ENCODE peak calls at places on chromosomes 11 and 22, in four cellular contexts. N is A549, R is K562, O is HepG2. F is an unnamed sample.

GRCh38 chr11:86687083-86687799 is 14.8 kb upstream of the ME3 start:
- DNase-seq in N (no peak), R (no peak), O (no peak), F (no peak)

GRCh38 chr11:36376888-36377758 is 81.0 kb downstream of the PRR5L start:
- DNase-seq in N (peak; percentile 56), R (no peak), O (no peak), F (no peak)

GRCh38 chr11:98657711-98658110 is 363.0 kb upstream of the CNTN5 start:
- DNase-seq in N (no peak), R (no peak), O (no peak), F (no peak)

GRCh38 chr22:47127441-47127871 is 365.0 kb downstream of the TBC1D22A start:
- DNase-seq in N (no peak), R (no peak), O (no peak), F (no peak)

GRCh38 chr11:131910491-131911387 is 540.3 kb downstream of the NTM start:
- DNase-seq in N (peak; percentile 3), R (no peak), O (no peak), F (no peak)

GRCh38 chr11:8787372-8787771 is 104.8 kb downstream of the RPL27A start:
- DNase-seq in N (no peak), R (no peak), O (no peak), F (no peak)

GRCh38 chr11:94150056-94150455 is 21.4 kb downstream of the PANX1 start:
- DNase-seq in N (no peak), R (no peak), O (no peak), F (no peak)

GRCh38 chr22:35539487-35539886 is 1.1 kb upstream of the RASD2 start:
- DNase-seq in N (no peak), R (no peak), O (no peak), F (no peak)

GRCh38 chr22:45476814-45477213 is 25.9 kb upstream of the FBLN1 start:
- DNase-seq in N (no peak), R (no peak), O (peak; percentile 39), F (no peak)

GRCh38 chr11:134754196-134754822 is 342.3 kb upstream of the B3GAT1 start:
- DNase-seq in N (no peak), R (no peak), O (no peak), F (no peak)

GRCh38 chr11:116993599-116993998 is 104.6 kb downstream of the SIK3 start:
- DNase-seq in N (no peak), R (no peak), O (no peak), F (no peak)

GRCh38 chr11:10305964-10306918 is 1.4 kb downstream of the ADM start:
- DNase-seq in N (peak; percentile 38), R (no peak), O (no peak), F (no peak)

GRCh38 chr11:60863550-60864521 is 3.5 kb upstream of the ZP1 start:
- DNase-seq in N (no peak), R (no peak), O (no peak), F (no peak)

GRCh38 chr11:8683115-8683807 is 669 bp downstream of the RPL27A start:
- DNase-seq in N (no peak), R (no peak), O (no peak), F (no peak)

GRCh38 chr22:30356392-30357230 is at the start of the genes CCDC157 and SF3A1:
- DNase-seq in N (peak; percentile 85), R (peak; percentile 86), O (peak; percentile 88), F (peak; percentile 56)

GRCh38 chr22:22176929-22177616 is 67.5 kb upstream of the VPREB1 start:
- DNase-seq in N (no peak), R (no peak), O (no peak), F (no peak)

GRCh38 chr11:19929655-19930054 is 217.0 kb downstream of the NAV2 start:
- DNase-seq in N (no peak), R (no peak), O (no peak), F (no peak)

GRCh38 chr11:111472228-111472627 is 40.0 kb downstream of the BTG4 start:
- DNase-seq in N (no peak), R (no peak), O (no peak), F (no peak)

GRCh38 chr22:24485608-24486007 is 9.5 kb upstream of the UPB1 start:
- DNase-seq in N (peak; percentile 18), R (no peak), O (no peak), F (no peak)

GRCh38 chr22:32958021-32958420 is 100.2 kb downstream of the SYN3 start:
- DNase-seq in N (no peak), R (no peak), O (no peak), F (no peak)

GRCh38 chr11:18611196-18611595 is 11.6 kb downstream of the MISFA start:
- DNase-seq in N (no peak), R (no peak), O (no peak), F (no peak)

GRCh38 chr11:1526785-1527184 is 40.2 kb upstream of the MOB2 start:
- DNase-seq in N (no peak), R (no peak), O (no peak), F (no peak)

GRCh38 chr11:575324-575995 is 810 bp upstream of the PHRF1 start:
- DNase-seq in N (no peak), R (peak; percentile 92), O (peak; percentile 59), F (no peak)

GRCh38 chr11:103053997-103054396 is 38.0 kb downstream of the DCUN1D5 start:
- DNase-seq in N (no peak), R (no peak), O (no peak), F (no peak)

GRCh38 chr11:64373598-64373974 is 14.6 kb downstream of the RPS6KA4 start:
- DNase-seq in N (no peak), R (no peak), O (no peak), F (no peak)

GRCh38 chr22:47367107-47367690 is 604.7 kb downstream of the TBC1D22A start:
- DNase-seq in N (no peak), R (no peak), O (no peak), F (no peak)

GRCh38 chr11:33543823-33544222 is 156.8 kb downstream of the C11orf91 start:
- DNase-seq in N (no peak), R (no peak), O (no peak), F (no peak)

GRCh38 chr11:72647882-72648281 is 26.3 kb downstream of the PDE2A start:
- DNase-seq in N (no peak), R (no peak), O (no peak), F (no peak)

GRCh38 chr11:72646472-72646871 is 27.8 kb downstream of the PDE2A start:
- DNase-seq in N (no peak), R (no peak), O (no peak), F (no peak)

GRCh38 chr11:72643547-72643946 is 30.7 kb downstream of the PDE2A start:
- DNase-seq in N (peak; percentile 60), R (no peak), O (no peak), F (no peak)

GRCh38 chr11:72648737-72649136 is 25.5 kb downstream of the PDE2A start:
- DNase-seq in N (no peak), R (no peak), O (no peak), F (no peak)

DNA sequence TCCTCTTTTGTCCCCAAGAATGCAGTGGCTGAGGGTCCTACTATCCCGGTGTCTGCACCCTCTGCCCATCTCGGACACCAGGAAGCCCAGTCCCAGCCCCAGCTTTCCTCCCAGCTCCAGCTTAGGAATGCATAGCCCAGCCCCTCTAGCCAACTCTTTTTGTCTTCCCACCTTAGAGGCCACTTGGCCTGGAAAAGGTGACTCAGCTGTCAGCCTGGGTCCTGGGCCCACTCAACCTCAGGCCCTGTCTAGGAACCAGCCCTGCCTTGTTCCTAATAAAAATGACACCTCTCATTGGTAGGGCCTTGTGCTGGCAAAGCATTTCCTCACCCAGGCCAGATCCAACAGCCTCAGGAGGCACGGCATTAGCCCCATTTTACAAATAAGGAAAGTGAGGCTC is 28.2 kb downstream of the PDE2A start:
- DNase-seq in N (no peak), R (no peak), O (no peak), F (no peak)
- TF ChIP-seq POLR2AphosphoS2 in N (no peak), R (no peak), O (no peak), F (no peak)

DNA sequence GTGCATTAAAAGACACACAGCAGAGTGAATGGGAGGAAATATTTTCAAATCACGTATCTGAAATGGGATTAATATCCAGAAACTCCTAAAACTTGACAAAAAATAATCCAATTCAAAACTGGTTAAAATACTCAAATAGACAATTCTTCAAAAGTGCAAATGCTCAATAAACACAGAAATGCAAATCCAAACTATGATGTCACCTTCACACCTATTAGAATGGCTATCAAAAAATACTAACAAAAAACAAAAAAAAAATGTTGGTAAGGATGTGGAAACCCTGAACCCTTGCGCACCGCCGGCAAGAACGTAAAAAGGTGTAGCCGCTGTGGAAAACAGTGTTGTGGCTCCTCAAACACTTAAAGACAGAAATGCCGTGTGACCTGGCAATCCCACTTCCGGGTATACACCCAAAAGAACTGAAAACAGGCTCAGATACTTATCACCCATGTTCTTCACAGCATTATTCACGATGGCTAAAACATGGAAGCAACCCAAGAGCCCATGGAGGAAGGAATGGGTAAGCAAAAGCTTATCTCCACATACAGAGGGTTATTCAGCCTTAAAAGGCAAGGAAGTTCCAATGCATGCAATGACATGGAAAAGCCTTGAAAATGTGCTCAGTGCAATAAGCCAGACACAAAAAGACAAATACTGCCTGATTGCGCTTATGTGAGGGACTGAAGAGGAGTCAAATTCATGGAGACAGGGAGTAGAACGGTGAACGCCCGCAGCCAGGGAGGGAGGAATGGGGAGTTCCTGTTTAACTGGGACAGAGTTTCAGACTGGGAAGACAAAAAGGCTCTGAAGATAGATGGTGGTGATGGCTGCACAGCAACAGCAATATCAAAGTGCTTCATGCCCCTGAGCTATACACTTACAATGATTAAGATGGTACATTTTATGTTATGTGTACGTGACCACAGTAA is 19.6 kb downstream of the BRD1 start:
- DNase-seq in N (no peak), R (peak; percentile 43), O (no peak), F (no peak)
- TF ChIP-seq POLR2AphosphoS2 in N (no peak), R (no peak), O (no peak), F (no peak)

DNA sequence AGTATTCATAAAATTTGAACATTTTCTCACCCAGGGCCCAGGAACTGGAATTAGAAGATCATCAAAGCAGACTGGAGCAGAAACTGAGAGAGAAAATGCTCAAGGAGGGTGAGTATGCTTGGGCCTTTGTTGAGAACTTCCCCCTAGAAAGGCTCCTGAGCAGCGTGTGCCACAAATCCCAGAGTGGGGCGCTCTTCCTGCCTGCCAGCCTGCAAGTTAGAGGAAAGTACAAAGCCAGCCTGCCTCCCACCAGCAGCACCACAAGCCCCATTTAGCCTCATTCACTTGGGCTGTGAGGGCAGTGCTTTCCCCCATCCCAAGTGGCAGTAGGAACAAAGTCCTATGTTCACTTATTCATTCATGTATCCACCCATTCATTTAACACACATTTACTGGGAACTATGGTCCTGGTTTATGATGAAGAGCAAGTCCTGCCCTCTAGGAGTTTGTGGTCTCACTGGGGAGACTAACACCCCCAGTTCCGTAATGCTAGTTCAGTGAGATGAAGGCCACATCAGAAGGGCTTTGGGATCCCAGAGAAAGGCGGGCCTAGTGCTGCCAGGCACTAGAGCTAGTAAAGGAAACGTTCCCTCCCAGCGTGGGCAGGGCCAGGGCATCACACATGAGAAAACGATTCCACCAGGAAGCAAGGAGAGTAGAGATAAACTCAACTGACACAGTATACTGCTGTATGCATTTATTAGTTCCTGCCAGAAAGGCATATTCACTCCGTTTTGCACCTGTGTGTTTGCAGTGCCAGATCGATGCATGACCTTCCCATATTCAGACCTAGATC is 22.4 kb upstream of the PARVA start:
- DNase-seq in N (no peak), R (no peak), O (no peak), F (no peak)
- TF ChIP-seq POLR2AphosphoS2 in N (no peak), R (no peak), O (no peak), F (no peak)

DNA sequence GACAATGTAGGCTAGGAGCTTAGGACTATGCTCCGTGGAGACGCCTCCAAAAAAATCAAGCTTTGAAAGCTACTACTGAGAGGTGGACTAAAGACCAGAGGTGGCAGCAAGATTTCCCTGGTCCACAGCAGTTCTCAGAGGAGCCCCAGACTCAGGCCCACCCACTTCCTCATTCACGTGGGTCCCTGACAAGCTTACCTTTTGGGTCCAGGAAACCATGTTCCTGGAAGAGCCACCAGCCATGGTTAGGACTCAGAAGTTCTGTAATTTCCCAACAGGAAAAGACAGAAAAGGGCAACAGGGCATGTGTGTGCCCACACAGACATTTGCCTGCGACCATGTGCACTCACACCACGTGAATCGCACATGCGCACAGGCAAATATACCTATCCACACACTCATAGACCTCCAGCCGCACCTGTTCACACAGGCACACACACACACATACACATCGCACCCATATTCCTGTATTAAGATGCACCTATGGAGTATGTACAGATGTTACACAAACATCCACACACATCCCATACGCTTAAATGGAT is 42.9 kb downstream of the LRRC32 start:
- DNase-seq in N (no peak), R (no peak), O (no peak), F (no peak)
- TF ChIP-seq POLR2AphosphoS2 in N (no peak), R (no peak), O (no peak), F (no peak)